ENCODE peak calls at places on chromosomes 13 and 19, in eight cellular contexts. W is lower lobe of right lung, M is body of pancreas, L is thoracic aorta, Q is choroid plexus epithelial cell, I is HL-60, H is lower leg skin, P is mammary epithelial cell. K is an unnamed sample.

GRCh38 chr13:44523176-44524017 is 52.7 kb downstream of the TSC22D1 start:
- DNase-seq in W (no peak), M (peak), L (no peak), Q (peak), I (no peak), H (no peak), P (peak), K (peak)

GRCh38 chr19:4066176-4066606 is 508 bp downstream of the ZBTB7A start:
- DNase-seq in W (no peak), M (no peak), L (no peak), Q (no peak), I (no peak), H (no peak), P (no peak), K (no peak)

GRCh38 chr19:14715841-14716240 is 26.0 kb downstream of the ZNF333 start:
- DNase-seq in W (no peak), M (no peak), L (no peak), Q (no peak), I (no peak), H (no peak), P (no peak), K (no peak)

GRCh38 chr19:31372245-31372781 is 23.1 kb upstream of the TSHZ3 start:
- DNase-seq in W (no peak), M (no peak), L (no peak), Q (peak), I (no peak), H (no peak), P (no peak), K (no peak)

GRCh38 chr13:71729441-71729840 is 137.6 kb downstream of the DACH1 start:
- DNase-seq in W (no peak), M (no peak), L (no peak), Q (no peak), I (no peak), H (no peak), P (no peak), K (no peak)

GRCh38 chr13:23321534-23322241 is 111.8 kb downstream of the SACS start:
- DNase-seq in W (no peak), M (peak), L (peak), Q (peak), I (no peak), H (peak), P (peak), K (peak)

GRCh38 chr19:35063940-35064818 is 22.7 kb downstream of the HPN start:
- DNase-seq in W (peak), M (peak), L (no peak), Q (peak), I (no peak), H (no peak), P (peak), K (no peak)

GRCh38 chr13:40874138-40874776 is 84.8 kb downstream of the SLC25A15 start:
- DNase-seq in W (no peak), M (no peak), L (no peak), Q (peak), I (no peak), H (no peak), P (peak), K (no peak)

GRCh38 chr19:51417107-51417806 is at the start of gene SIGLEC10:
- DNase-seq in W (peak), M (peak), L (no peak), Q (peak), I (peak), H (peak), P (no peak), K (no peak)

GRCh38 chr13:23427342-23428182 is 5.9 kb downstream of the SACS start:
- DNase-seq in W (no peak), M (peak), L (peak), Q (peak), I (no peak), H (no peak), P (peak), K (peak)

GRCh38 chr19:2341987-2342386 is 13.5 kb downstream of the SPPL2B start:
- DNase-seq in W (peak), M (no peak), L (no peak), Q (no peak), I (no peak), H (no peak), P (no peak), K (no peak)

GRCh38 chr13:112071011-112071901 is 4.3 kb downstream of the SOX1 start:
- DNase-seq in W (no peak), M (no peak), L (no peak), Q (no peak), I (no peak), H (no peak), P (no peak), K (no peak)

GRCh38 chr19:12913011-12913561 is 6.0 kb downstream of the SYCE2 start:
- DNase-seq in W (peak), M (peak), L (no peak), Q (peak), I (peak), H (peak), P (no peak), K (no peak)

GRCh38 chr13:22027561-22027960 is 356.7 kb downstream of the FGF9 start:
- DNase-seq in W (no peak), M (no peak), L (no peak), Q (no peak), I (no peak), H (no peak), P (no peak), K (no peak)

GRCh38 chr13:55570371-55570770 is 1570.3 kb upstream of the PRR20A start:
- DNase-seq in W (no peak), M (no peak), L (no peak), Q (no peak), I (no peak), H (no peak), P (no peak), K (no peak)

GRCh38 chr13:46679369-46680180 is 117.4 kb downstream of the ESD start:
- DNase-seq in W (no peak), M (no peak), L (no peak), Q (peak), I (no peak), H (no peak), P (no peak), K (no peak)
- TF ChIP-seq CTCF in W (peak), M (no peak), L (no peak), Q (peak), I (no peak), H (no peak), P (no peak), K (peak)

GRCh38 chr19:53554804-53555203 is 16.9 kb downstream of the ZNF331 start:
- DNase-seq in W (no peak), M (peak), L (no peak), Q (no peak), I (no peak), H (no peak), P (no peak), K (no peak)

GRCh38 chr19:53555352-53555751 is 17.4 kb downstream of the ZNF331 start:
- DNase-seq in W (no peak), M (no peak), L (no peak), Q (no peak), I (no peak), H (no peak), P (no peak), K (no peak)

GRCh38 chr19:53552001-53552721 is 14.2 kb downstream of the ZNF331 start:
- DNase-seq in W (no peak), M (no peak), L (no peak), Q (no peak), I (no peak), H (no peak), P (no peak), K (no peak)

GRCh38 chr19:53553159-53553558 is 15.2 kb downstream of the ZNF331 start:
- DNase-seq in W (no peak), M (no peak), L (no peak), Q (no peak), I (no peak), H (no peak), P (no peak), K (no peak)

GRCh38 chr19:53553865-53554791 is 16.2 kb downstream of the ZNF331 start:
- DNase-seq in W (peak), M (peak), L (peak), Q (peak), I (peak), H (peak), P (peak), K (no peak)
- H3K4me3 ChIP-seq in W (peak), M (peak), L (peak), Q (peak), I (peak), H (peak), P (peak), K (peak)

DNA sequence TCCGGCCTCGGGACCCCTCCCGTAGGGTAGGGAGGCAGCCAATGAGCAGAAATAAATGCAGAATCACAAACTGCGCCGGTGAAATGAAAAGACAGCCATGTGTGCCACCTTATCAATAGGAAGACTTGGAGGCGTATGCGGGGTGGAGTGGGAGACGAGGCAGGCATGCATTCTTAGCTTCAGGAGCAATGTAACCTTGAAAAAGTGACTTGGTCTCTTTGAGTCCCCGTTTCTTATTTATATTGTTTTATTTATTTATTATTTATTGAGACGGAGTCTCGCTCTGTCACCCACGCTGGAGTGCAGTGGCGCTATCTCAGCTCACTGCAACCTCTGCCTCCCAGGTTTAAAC is 16.0 kb downstream of the SSC5D start:
- DNase-seq in W (no peak), M (no peak), L (no peak), Q (no peak), I (no peak), H (no peak), P (no peak), K (no peak)
- TF ChIP-seq CTCF in W (peak), M (no peak), L (no peak), Q (no peak), I (no peak), H (no peak), P (no peak), K (no peak)

GRCh38 chr13:105307776-105308175 is 1227.7 kb downstream of the EFNB2 start:
- DNase-seq in W (no peak), M (no peak), L (no peak), Q (no peak), I (no peak), H (no peak), P (no peak), K (no peak)
- H3K4me3 ChIP-seq in W (no peak), M (no peak), L (no peak), Q (no peak), I (no peak), H (no peak), P (no peak), K (no peak)

GRCh38 chr13:27171244-27171829 is at the start of gene USP12:
- DNase-seq in W (peak), M (peak), L (peak), Q (no peak), I (no peak), H (no peak), P (peak), K (no peak)
- TF ChIP-seq CTCF in W (no peak), M (no peak), L (no peak), Q (no peak), I (no peak), H (no peak), P (no peak), K (peak)

K was measured in AG04449.